ENCODE peak calls at places on chromosomes 4 and X, in eight cellular contexts. T is astrocyte, Y is GM23248, E is IMR-90, O is H9, V is trophoblast cell, H is HCT116, B is DND-41. A is an unnamed sample.

GRCh38 chrX:133943507-133943906 is 41.9 kb downstream of the GPC3 start:
- DNase-seq in T (no peak), Y (no peak), E (no peak), O (no peak), V (no peak), H (no peak), B (no peak), A (no peak)

GRCh38 chrX:129996120-129996519 is 13.7 kb downstream of the BCORL1 start:
- DNase-seq in T (peak; percentile 34), Y (peak; percentile 86), E (peak; percentile 16), O (no peak), V (no peak), H (no peak), B (no peak), A (peak; percentile 13)

GRCh38 chr4:79613269-79613995 is 205.4 kb upstream of the GK2 start:
- DNase-seq in T (no peak), Y (no peak), E (no peak), O (no peak), V (no peak), H (no peak), B (no peak), A (no peak)

GRCh38 chrX:41858161-41858775 is 65.1 kb downstream of the CASK start:
- DNase-seq in T (no peak), Y (no peak), E (no peak), O (peak; percentile 79), V (no peak), H (no peak), B (no peak), A (no peak)

GRCh38 chrX:25028726-25029125 is 13.0 kb upstream of the ARX start:
- DNase-seq in T (peak; percentile 61), Y (peak; percentile 74), E (peak; percentile 6), O (no peak), V (no peak), H (no peak), B (no peak), A (peak; percentile 71)

GRCh38 chr4:182916483-182917181 is 554 bp downstream of the DCTD start:
- DNase-seq in T (peak; percentile 70), Y (peak; percentile 90), E (peak; percentile 79), O (peak; percentile 45), V (no peak), H (no peak), B (peak; percentile 57), A (peak; percentile 47)

GRCh38 chr4:53763813-53764597 is 172.7 kb upstream of the LNX1 start:
- DNase-seq in T (peak; percentile 93), Y (peak; percentile 87), E (peak; percentile 89), O (no peak), V (peak; percentile 80), H (no peak), B (no peak), A (peak; percentile 19)

GRCh38 chr4:134499074-134499473 is 297.5 kb upstream of the PABPC4L start:
- DNase-seq in T (no peak), Y (no peak), E (no peak), O (no peak), V (no peak), H (no peak), B (no peak), A (no peak)

GRCh38 chrX:153349952-153350351 is 16.0 kb downstream of the ZNF275 start:
- DNase-seq in T (no peak), Y (no peak), E (no peak), O (no peak), V (no peak), H (no peak), B (no peak), A (no peak)

GRCh38 chrX:82648062-82648461 is 860.0 kb upstream of the POU3F4 start:
- DNase-seq in T (no peak), Y (no peak), E (no peak), O (no peak), V (no peak), H (no peak), B (no peak), A (peak; percentile 6)

GRCh38 chrX:69539437-69539836 is 35.3 kb downstream of the NALF2 start:
- DNase-seq in T (no peak), Y (no peak), E (no peak), O (no peak), V (no peak), H (no peak), B (no peak), A (no peak)

GRCh38 chr4:152036626-152037025 is 275.8 kb upstream of the GATB start:
- DNase-seq in T (peak; percentile 38), Y (peak; percentile 63), E (peak; percentile 47), O (no peak), V (no peak), H (no peak), B (no peak), A (no peak)

GRCh38 chr4:56641494-56642051 is 39.5 kb downstream of the HOPX start:
- DNase-seq in T (peak; percentile 94), Y (peak; percentile 92), E (peak; percentile 98), O (no peak), V (peak; percentile 31), H (peak; percentile 80), B (no peak), A (peak; percentile 84)

GRCh38 chr4:27239651-27240050 is 379.0 kb downstream of the STIM2 start:
- DNase-seq in T (peak; percentile 22), Y (peak; percentile 87), E (no peak), O (no peak), V (no peak), H (no peak), B (no peak), A (peak; percentile 13)

GRCh38 chrX:145405012-145405411 is 157.7 kb downstream of the SPANXN1 start:
- DNase-seq in T (no peak), Y (peak; percentile 21), E (peak; percentile 15), O (no peak), V (no peak), H (peak; percentile 1), B (peak; percentile 5), A (peak; percentile 5)

GRCh38 chr4:112881842-112882241 is 167.6 kb upstream of the ANK2 start:
- DNase-seq in T (no peak), Y (peak; percentile 25), E (no peak), O (no peak), V (no peak), H (no peak), B (no peak), A (no peak)

GRCh38 chr4:27861381-27861787 is 1000.7 kb downstream of the STIM2 start:
- DNase-seq in T (no peak), Y (peak; percentile 46), E (peak; percentile 47), O (peak; percentile 68), V (peak; percentile 2), H (peak; percentile 57), B (no peak), A (peak; percentile 63)

GRCh38 chr4:102326951-102327350 is 18.3 kb downstream of the SLC39A8 start:
- DNase-seq in T (no peak), Y (no peak), E (no peak), O (no peak), V (no peak), H (no peak), B (no peak), A (no peak)

GRCh38 chr4:122914938-122915337 is 7.5 kb downstream of the NUDT6 start:
- DNase-seq in T (peak; percentile 66), Y (peak; percentile 82), E (peak; percentile 77), O (no peak), V (no peak), H (no peak), B (no peak), A (no peak)

DNA sequence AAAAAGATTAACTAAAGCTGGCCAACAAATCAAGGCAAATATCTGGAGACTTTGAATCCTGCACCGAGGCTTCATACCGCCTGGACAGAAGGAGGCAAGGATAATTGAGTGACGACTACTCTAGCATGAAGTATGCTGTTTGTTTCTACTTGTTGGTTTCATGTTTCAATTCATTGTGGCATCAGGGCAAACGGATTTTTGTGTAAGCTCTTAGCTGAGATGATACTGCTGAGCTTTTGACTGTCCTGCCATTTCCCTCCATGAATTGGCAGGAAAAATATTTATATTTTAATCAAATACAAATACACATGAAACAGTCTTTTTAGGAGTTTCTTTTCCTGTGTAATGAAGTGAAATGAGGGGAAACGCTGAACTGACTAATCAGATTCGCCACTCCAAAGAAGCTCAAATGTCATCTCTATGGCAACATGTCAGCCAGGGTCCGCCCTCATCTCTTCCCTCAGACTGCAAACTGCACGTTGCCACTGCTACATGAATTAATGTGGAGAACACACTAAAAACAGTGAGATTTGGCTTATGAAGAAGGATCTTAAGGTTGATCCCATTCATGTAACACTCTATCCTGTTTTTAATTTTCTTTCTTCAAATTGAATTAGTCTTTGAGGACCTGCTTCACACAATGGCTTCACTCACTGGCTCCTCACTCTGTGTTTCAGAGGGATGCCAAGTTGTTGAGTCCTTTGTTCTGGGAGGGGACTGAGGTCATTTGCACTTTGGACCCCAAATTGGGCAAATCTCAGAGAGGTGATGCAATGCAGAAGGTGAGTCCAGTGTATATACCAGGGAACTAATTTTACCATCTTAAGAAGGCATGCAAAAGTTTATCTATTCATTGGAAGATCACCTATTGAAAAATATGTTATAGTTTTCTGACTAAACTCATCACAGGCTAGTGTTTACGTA is 149.6 kb upstream of the MID1 start:
- DNase-seq in T (peak; percentile 38), Y (peak; percentile 57), E (peak; percentile 61), O (no peak), V (no peak), H (no peak), B (no peak), A (no peak)
- H3K9ac ChIP-seq in T (peak overlapping the region; percentile 62), Y (peak overlapping the region; percentile 66), E (peak overlapping the region; percentile 60), O (no peak overlapping the region), V (no peak overlapping the region), H (no peak overlapping the region), B (no peak overlapping the region), A (no peak overlapping the region)

GRCh38 chrX:44674906-44675305 is 132.2 kb upstream of the FUNDC1 start:
- DNase-seq in T (no peak), Y (no peak), E (no peak), O (no peak), V (no peak), H (no peak), B (no peak), A (no peak)

GRCh38 chrX:44669626-44670025 is 127.0 kb upstream of the FUNDC1 start:
- DNase-seq in T (no peak), Y (peak; percentile 42), E (no peak), O (no peak), V (no peak), H (no peak), B (no peak), A (peak; percentile 24)

GRCh38 chrX:44675364-44676024 is 132.8 kb upstream of the FUNDC1 start:
- DNase-seq in T (peak; percentile 95), Y (peak; percentile 91), E (peak; percentile 91), O (peak; percentile 30), V (no peak), H (no peak), B (no peak), A (peak; percentile 98)
- H2AFZ ChIP-seq in T (no peak overlapping the region), Y (peak overlapping the region; percentile 26), E (peak overlapping the region; percentile 72), O (no peak overlapping the region), V (no peak overlapping the region), H (no peak overlapping the region), B (no peak overlapping the region), A (peak overlapping the region; percentile 60)

DNA sequence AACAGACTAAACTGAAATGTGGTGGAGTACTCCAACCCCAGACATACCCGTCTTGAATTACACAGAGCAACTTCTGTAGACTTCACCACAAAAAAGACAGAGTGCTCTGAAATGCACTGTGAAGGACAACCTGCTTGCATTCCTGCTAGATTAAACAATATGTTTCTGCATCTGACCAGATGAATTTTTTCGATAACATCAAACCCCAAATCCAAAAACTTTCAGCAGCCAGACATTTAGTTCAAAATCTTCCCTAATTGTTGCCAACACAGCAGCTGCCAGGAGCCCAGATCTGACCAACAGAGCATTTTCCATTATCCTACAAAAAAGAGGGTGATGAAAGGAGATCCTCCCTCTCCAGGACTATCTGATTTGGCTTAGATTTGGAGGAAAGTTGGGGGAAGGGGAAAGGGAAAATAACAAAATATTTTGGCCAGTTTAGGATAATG is 356.5 kb downstream of the PDGFC start:
- DNase-seq in T (peak; percentile 100), Y (peak; percentile 85), E (peak; percentile 92), O (no peak), V (no peak), H (no peak), B (no peak), A (peak; percentile 65)
- H3K27ac ChIP-seq in T (peak overlapping the region; percentile 80), Y (peak overlapping the region; percentile 38), E (no peak overlapping the region), O (no peak overlapping the region), V (peak overlapping the region; percentile 78), H (no peak overlapping the region), B (no peak overlapping the region), A (no peak overlapping the region)

GRCh38 chr4:74331252-74331651 is 23.0 kb downstream of the EPGN start:
- DNase-seq in T (no peak), Y (no peak), E (no peak), O (no peak), V (no peak), H (no peak), B (no peak), A (no peak)
- H3K9ac ChIP-seq in T (no peak overlapping the region), Y (no peak overlapping the region), E (no peak overlapping the region), O (no peak overlapping the region), V (no peak overlapping the region), H (no peak overlapping the region), B (no peak overlapping the region), A (no peak overlapping the region)